ENCODE peak calls at places on chromosome 11, in nine cellular contexts. U, Q, O, S, L, V, F, R and D are unnamed samples. For H3K36me3 and H3K27me3, the result is how much of the 10 kb centered on the place peaks cover.

GRCh38 chr11:46903846-46904245 is 14.5 kb downstream of the LRP4 start:
- DNase-seq in S (no peak), F (peak), Q (no peak), R (no peak), O (no peak), V (no peak), U (no peak), L (no peak), D (no peak)

GRCh38 chr11:130456276-130456675 is 7.8 kb downstream of the ADAMTS15 start:
- DNase-seq in Q (no peak), S (no peak), R (no peak), L (no peak), F (no peak), V (no peak), O (no peak), U (no peak), D (no peak)

GRCh38 chr11:125267548-125267947 is 103.0 kb downstream of the PKNOX2 start:
- DNase-seq in F (no peak), L (no peak), Q (no peak), O (no peak), U (no peak), V (no peak), R (no peak), S (no peak), D (no peak)

GRCh38 chr11:102279641-102280170 is 37.6 kb upstream of the BIRC3 start:
- DNase-seq in L (peak), R (peak), S (peak), Q (no peak), U (no peak), F (no peak), O (no peak), V (peak), D (no peak)

GRCh38 chr11:32032052-32032451 is 58.8 kb upstream of the RCN1 start:
- DNase-seq in L (no peak), U (no peak), O (no peak), R (no peak), F (no peak), V (no peak), Q (no peak), S (no peak), D (no peak)

GRCh38 chr11:22828373-22828772 is 1.2 kb downstream of the SVIP start:
- DNase-seq in Q (no peak), R (no peak), V (no peak), S (no peak), O (no peak), F (no peak), L (no peak), U (no peak), D (no peak)

GRCh38 chr11:128790200-128790599 is 76.9 kb downstream of the KCNJ1 start:
- DNase-seq in L (peak), R (peak), O (no peak), F (peak), Q (no peak), V (peak), S (no peak), U (no peak), D (no peak)

GRCh38 chr11:114158886-114159285 is 99.4 kb downstream of the ZBTB16 start:
- DNase-seq in V (peak), F (no peak), S (no peak), R (peak), O (no peak), U (no peak), L (no peak), Q (no peak), D (no peak)

GRCh38 chr11:103619480-103619879 is 417.0 kb upstream of the DDI1 start:
- DNase-seq in V (peak), O (no peak), Q (no peak), F (no peak), S (no peak), U (no peak), R (no peak), L (no peak), D (no peak)

GRCh38 chr11:57868491-57868890 is 106.9 kb downstream of the CTNND1 start:
- DNase-seq in Q (no peak), R (no peak), L (no peak), O (no peak), V (no peak), U (no peak), S (no peak), F (no peak), D (no peak)

GRCh38 chr11:7900686-7901085 is 30.4 kb downstream of the OR10A6 start:
- DNase-seq in F (no peak), Q (no peak), S (peak), O (no peak), V (no peak), U (no peak), R (no peak), L (no peak), D (no peak)

GRCh38 chr11:117887431-117888139 is 11.1 kb upstream of the FXYD6 start:
- DNase-seq in O (no peak), U (no peak), S (no peak), Q (no peak), L (no peak), F (no peak), R (no peak), V (no peak), D (no peak)
- H3K36me3 ChIP-seq in O (under half), U (under half), S (under half), Q (under half), L (under half), F (under half), R (under half), V (under half), D (under half)

GRCh38 chr11:134341805-134342571 is 10.2 kb downstream of the GLB1L2 start:
- DNase-seq in R (no peak), Q (no peak), L (no peak), V (no peak), F (no peak), U (no peak), O (no peak), S (no peak), D (no peak)

GRCh38 chr11:134338068-134338467 is 6.3 kb downstream of the GLB1L2 start:
- DNase-seq in U (no peak), S (no peak), R (no peak), Q (no peak), O (no peak), V (no peak), L (no peak), F (no peak), D (no peak)

GRCh38 chr11:134340354-134340964 is 8.7 kb downstream of the GLB1L2 start:
- DNase-seq in F (no peak), L (no peak), O (no peak), U (no peak), V (no peak), R (peak), Q (no peak), S (peak), D (no peak)

GRCh38 chr11:134338654-134339053 is 6.9 kb downstream of the GLB1L2 start:
- DNase-seq in O (no peak), L (no peak), V (no peak), F (no peak), Q (no peak), R (no peak), U (no peak), S (no peak), D (no peak)

DNA sequence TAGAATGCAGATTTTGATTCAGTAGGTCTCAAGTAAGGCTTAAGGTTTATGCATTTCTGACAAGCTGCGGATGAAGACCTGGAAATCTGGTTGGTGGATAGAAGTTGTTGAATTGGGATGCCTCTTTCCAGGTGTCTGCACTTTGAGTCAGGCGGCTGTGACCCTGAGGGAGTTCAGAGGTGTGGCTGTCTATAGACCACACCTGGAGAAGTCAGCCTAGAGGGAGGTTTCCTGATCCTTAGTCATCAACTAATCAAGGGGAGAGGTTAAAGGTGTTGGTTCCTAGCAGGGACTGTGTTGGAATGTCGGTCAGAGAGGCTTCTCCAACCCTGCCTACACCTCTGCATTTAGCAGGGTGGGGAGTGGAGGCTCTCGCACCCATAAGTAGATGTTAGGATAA is 8.0 kb downstream of the GLB1L2 start:
- DNase-seq in L (no peak), O (no peak), Q (no peak), S (peak), R (no peak), V (no peak), F (no peak), U (no peak), D (no peak)
- H3K27me3 ChIP-seq in L (under half), O (under half), Q (under half), S (under half), R (under half), V (under half), F (under half), U (under half), D (under half)

GRCh38 chr11:106398396-106399074 is 321.1 kb downstream of the AASDHPPT start:
- DNase-seq in Q (no peak), L (peak), V (no peak), F (no peak), S (no peak), R (no peak), O (no peak), U (no peak), D (no peak)
- H3K27ac ChIP-seq in Q (no peak), L (peak), V (no peak), F (no peak), S (no peak), R (no peak), O (no peak), U (no peak), D (no peak)

GRCh38 chr11:66625752-66626149 is 9.3 kb downstream of the RBM14 start:
- DNase-seq in Q (no peak), U (no peak), O (no peak), F (no peak), L (no peak), S (no peak), V (no peak), R (no peak), D (no peak)
- H3K36me3 ChIP-seq in Q (half or more), U (half or more), O (under half), F (under half), L (half or more), S (under half), V (under half), R (under half), D (half or more)

GRCh38 chr11:79538775-79539174 is 97.9 kb upstream of the TENM4 start:
- DNase-seq in O (no peak), V (no peak), F (no peak), L (no peak), R (no peak), U (no peak), S (no peak), Q (no peak), D (no peak)
- H3K27me3 ChIP-seq in O (under half), V (under half), F (under half), L (under half), R (under half), U (under half), S (under half), Q (under half), D (under half)

DNA sequence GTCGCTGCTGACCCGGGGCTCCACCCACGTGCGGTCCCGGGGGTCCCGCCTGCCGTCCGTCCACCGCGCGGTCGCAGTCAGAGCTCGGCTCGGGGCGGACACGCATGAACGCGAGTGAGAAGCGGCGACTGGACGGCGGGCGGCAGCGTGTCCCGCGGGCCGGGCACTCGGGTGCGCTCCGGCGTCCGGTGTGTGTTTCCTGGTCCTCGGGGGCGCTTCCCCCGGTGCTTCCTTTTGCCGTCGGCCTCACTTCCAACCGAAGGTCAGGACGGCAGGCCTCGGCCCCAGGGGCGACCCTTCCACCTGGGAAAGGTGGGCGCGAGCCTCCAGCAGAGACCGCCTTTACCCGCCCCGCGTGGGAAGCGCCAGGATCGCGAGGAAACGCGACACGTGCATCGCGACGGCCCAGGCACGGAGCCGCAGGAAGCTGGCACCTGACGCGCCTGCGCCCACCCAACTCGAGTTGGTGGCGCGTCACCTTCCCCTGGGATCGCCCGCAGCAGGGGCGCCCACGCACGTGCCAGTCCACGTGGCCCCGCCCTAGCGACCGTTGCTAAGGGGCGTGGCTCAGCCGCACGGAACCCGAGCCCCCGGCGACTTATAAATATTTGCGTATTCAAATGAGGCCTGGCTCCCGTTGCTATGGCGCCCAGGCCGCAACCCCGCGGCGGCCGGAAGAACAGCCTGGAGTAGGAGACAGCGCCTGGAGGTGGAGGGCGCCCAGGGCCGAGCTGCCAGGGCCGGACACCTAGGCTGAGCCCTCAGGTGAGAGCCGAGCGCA is at the start of gene LRRC56:
- DNase-seq in O (peak), U (peak), V (peak), Q (peak), F (peak), S (peak), L (peak), R (peak), D (peak)
- H3K27ac ChIP-seq in O (peak), U (peak), V (peak), Q (peak), F (no peak), S (peak), L (peak), R (no peak), D (peak)

GRCh38 chr11:126480015-126480409 is 124.5 kb downstream of the ST3GAL4 start:
- DNase-seq in U (no peak), O (no peak), L (no peak), S (peak), R (no peak), F (no peak), Q (no peak), V (no peak), D (no peak)

GRCh38 chr11:126480410-126481302 is 125.2 kb downstream of the ST3GAL4 start:
- DNase-seq in U (peak), F (peak), L (peak), R (peak), S (peak), O (peak), V (peak), Q (peak), D (peak)

GRCh38 chr11:126482586-126483108 is 127.2 kb downstream of the ST3GAL4 start:
- DNase-seq in F (no peak), U (no peak), V (peak), Q (no peak), S (no peak), L (no peak), O (peak), R (no peak), D (peak)

GRCh38 chr11:126479178-126479930 is 123.9 kb downstream of the ST3GAL4 start:
- DNase-seq in F (no peak), Q (no peak), O (no peak), L (no peak), V (no peak), R (no peak), U (no peak), S (no peak), D (no peak)

GRCh38 chr11:126481303-126481680 is 125.8 kb downstream of the ST3GAL4 start:
- DNase-seq in V (no peak), F (no peak), S (no peak), U (no peak), Q (no peak), O (peak), L (no peak), R (no peak), D (peak)
- H3K36me3 ChIP-seq in V (under half), F (under half), S (under half), U (under half), Q (under half), O (under half), L (under half), R (under half), D (under half)

GRCh38 chr11:132171031-132171430 is 800.6 kb downstream of the NTM start:
- DNase-seq in R (no peak), F (no peak), L (no peak), Q (no peak), O (no peak), U (no peak), S (no peak), V (no peak), D (no peak)
- H3K27me3 ChIP-seq in R (under half), F (under half), L (under half), Q (under half), O (under half), U (under half), S (under half), V (under half), D (under half)

GRCh38 chr11:68340003-68340767 is 27.8 kb downstream of the LRP5 start:
- DNase-seq in S (no peak), L (no peak), Q (no peak), U (peak), O (no peak), F (no peak), V (no peak), R (no peak), D (no peak)

GRCh38 chr11:68340784-68341556 is 28.6 kb downstream of the LRP5 start:
- DNase-seq in F (no peak), Q (peak), R (no peak), S (no peak), L (no peak), O (no peak), V (no peak), U (peak), D (no peak)

GRCh38 chr11:68343761-68344256 is 31.4 kb downstream of the LRP5 start:
- DNase-seq in Q (no peak), F (no peak), O (no peak), V (peak), R (peak), L (no peak), S (peak), U (no peak), D (no peak)

GRCh38 chr11:68341557-68342458 is 29.4 kb downstream of the LRP5 start:
- DNase-seq in L (no peak), R (no peak), O (no peak), F (no peak), Q (no peak), U (no peak), V (no peak), S (no peak), D (no peak)

DNA sequence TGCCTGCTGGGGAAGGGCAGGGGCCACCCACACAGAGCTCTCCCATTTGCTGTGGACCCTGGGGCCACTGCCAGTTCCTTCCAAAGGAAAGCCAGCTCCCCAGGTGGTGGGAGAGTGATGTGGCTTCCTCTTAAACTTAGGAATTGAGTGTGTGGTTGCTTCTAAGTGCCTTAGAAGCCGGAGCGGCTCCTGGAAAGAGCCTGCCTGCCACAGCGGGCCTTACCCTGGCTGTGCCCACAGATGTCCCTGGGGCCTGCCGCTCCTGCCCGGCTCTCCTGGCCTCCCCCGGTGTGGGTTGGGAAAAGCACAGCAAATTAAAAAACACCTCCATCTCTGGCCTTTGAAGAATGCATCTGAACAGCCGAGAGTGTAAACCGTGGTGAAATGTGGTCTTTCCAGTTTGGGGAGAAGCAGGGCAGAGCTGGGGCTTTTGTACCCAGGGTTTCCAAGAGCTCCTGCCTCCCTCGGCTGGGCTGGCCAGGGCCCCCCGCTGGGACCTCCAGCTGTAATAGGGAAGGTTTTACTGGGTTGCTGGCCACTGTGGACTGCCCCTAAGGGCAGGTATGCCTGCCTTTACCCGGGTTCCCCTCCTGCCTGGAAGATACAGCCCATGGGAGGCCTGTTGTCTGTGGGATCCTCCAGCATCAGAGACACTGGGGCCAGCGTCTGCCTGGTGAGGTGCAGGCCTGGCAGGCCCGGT is 30.2 kb downstream of the LRP5 start:
- DNase-seq in S (no peak), L (peak), V (peak), O (no peak), Q (no peak), U (no peak), R (no peak), F (no peak), D (peak)
- H3K27ac ChIP-seq in S (peak), L (peak), V (peak), O (peak), Q (peak), U (no peak), R (peak), F (no peak), D (peak)